ENCODE peak calls at places on chromosomes 7 and 10, in seven cellular contexts. T is mesenchymal stem cell, K is IMR-90, J is GM23248, N is keratinocyte, F is MM.1S, B is A549. X is an unnamed sample.

GRCh38 chr7:128427289-128427891 is 17.6 kb upstream of the IMPDH1 start:
- DNase-seq in J (peak), T (peak), K (peak), F (peak), B (no peak), N (no peak), X (peak)

GRCh38 chr7:2635810-2636701 is 4.3 kb downstream of the TTYH3 start:
- DNase-seq in J (no peak), T (peak), N (no peak), F (no peak), B (no peak), K (no peak), X (no peak)

GRCh38 chr7:102277901-102278300 is 8.8 kb upstream of the SH2B2 start:
- DNase-seq in K (no peak), F (no peak), T (no peak), B (no peak), N (no peak), J (no peak), X (no peak)

GRCh38 chr7:2362385-2363088 is 7.9 kb downstream of the EIF3B start:
- DNase-seq in N (no peak), J (no peak), T (no peak), B (no peak), F (no peak), K (no peak), X (no peak)

GRCh38 chr10:130519791-130520190 is 383.6 kb downstream of the GLRX3 start:
- DNase-seq in F (peak), J (no peak), K (no peak), B (no peak), T (no peak), N (no peak), X (no peak)

GRCh38 chr10:49752584-49752983 is 9.5 kb downstream of the OGDHL start:
- DNase-seq in F (no peak), B (no peak), K (no peak), J (no peak), T (no peak), N (no peak), X (no peak)

GRCh38 chr10:1737222-1738061 is at the start of gene ADARB2:
- DNase-seq in F (no peak), J (peak), N (no peak), K (no peak), B (no peak), T (peak), X (peak)

GRCh38 chr7:156014808-156015207 is 202.5 kb upstream of the SHH start:
- DNase-seq in K (no peak), N (no peak), T (no peak), F (no peak), B (no peak), J (no peak), X (no peak)

GRCh38 chr7:2604608-2605174 is 27.1 kb upstream of the TTYH3 start:
- DNase-seq in J (no peak), N (no peak), B (no peak), F (no peak), T (no peak), K (no peak), X (no peak)

DNA sequence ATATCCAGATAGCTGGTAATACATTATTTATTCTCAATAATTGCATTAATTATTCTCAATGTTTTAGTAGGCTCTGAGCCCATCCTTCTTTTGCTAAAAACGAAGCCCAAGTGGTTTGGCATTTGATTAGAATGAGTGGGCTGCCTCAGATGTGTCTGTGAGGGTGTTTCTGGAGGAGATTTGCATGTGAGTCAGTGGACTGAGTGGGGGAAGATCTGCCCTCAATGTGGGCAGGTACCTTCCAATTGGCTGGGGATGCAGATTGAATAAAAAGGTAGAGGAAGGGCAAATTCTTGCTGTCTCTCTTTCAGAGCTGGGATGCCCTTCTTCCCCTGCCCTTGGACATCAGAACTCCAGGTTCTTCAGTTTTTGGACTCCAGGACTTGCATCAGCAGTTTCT is 290.6 kb upstream of the SMIM30 start:
- DNase-seq in K (no peak), J (no peak), T (no peak), B (no peak), F (no peak), N (no peak), X (peak)
- H3K4me2 ChIP-seq in K (no peak), J (no peak), T (no peak), B (no peak), F (no peak), N (no peak), X (no peak)

GRCh38 chr7:24786306-24786705 is 29.0 kb upstream of the GSDME start:
- DNase-seq in J (peak), B (no peak), T (no peak), K (no peak), F (no peak), N (no peak), X (no peak)
- H3K4me2 ChIP-seq in J (peak), B (peak), T (no peak), K (no peak), F (no peak), N (no peak), X (no peak)

GRCh38 chr7:27605689-27606269 is 56.9 kb downstream of the HIBADH start:
- DNase-seq in K (peak), J (peak), T (peak), N (no peak), B (peak), F (peak), X (peak)
- H3K4me2 ChIP-seq in K (peak), J (peak), T (peak), N (no peak), B (peak), F (no peak), X (peak)

GRCh38 chr10:85614981-85615380 is 751.6 kb downstream of the GRID1 start:
- DNase-seq in J (no peak), K (no peak), T (peak), B (no peak), N (no peak), F (no peak), X (no peak)
- H3K4me2 ChIP-seq in J (no peak), K (no peak), T (no peak), B (no peak), N (no peak), F (no peak), X (no peak)

GRCh38 chr10:95987685-95988426 is 55.5 kb upstream of the CCNJ start:
- DNase-seq in N (no peak), K (no peak), B (no peak), F (peak), T (no peak), J (no peak), X (no peak)
- H3K4me2 ChIP-seq in N (no peak), K (no peak), B (no peak), F (peak), T (no peak), J (no peak), X (no peak)

GRCh38 chr7:92810242-92810611 is 26.1 kb downstream of the CDK6 start:
- DNase-seq in N (no peak), F (peak), T (peak), B (peak), J (no peak), K (peak), X (no peak)
- H3K4me2 ChIP-seq in N (peak), F (peak), T (no peak), B (peak), J (peak), K (peak), X (peak)

DNA sequence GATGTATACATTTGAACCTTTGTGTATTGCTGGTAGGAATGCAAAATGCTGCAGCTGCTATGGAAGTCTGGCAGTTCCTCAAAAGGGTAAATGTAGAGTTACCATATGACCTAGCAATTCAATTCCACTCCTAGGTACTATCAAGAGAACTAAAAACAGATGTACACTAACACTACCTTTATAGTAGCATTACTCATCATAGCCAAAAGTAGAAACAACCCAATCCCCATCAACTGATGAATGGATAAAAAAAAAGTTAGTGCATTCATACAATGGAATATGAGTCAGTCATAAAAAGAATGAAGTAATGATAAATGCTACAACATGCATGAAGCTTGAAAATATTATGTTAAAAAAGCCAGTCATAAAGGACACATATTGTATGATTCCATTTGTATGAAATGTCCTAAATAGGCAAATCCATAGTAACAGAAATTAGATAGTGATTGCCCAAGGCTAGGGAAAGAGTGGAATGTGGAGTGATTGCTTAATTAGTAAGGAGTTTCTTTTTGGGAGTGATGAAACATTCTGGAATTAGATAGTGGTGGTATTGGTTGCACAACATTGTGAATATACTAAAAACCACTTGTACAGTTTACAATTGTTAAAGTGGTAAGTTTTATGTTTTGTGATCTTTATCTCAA is 96.4 kb upstream of the AOAH start:
- DNase-seq in N (peak), K (no peak), B (no peak), T (peak), F (no peak), J (peak), X (peak)
- H3K4me2 ChIP-seq in N (peak), K (no peak), B (no peak), T (no peak), F (no peak), J (no peak), X (no peak)

GRCh38 chr7:115679423-115679822 is 351.1 kb downstream of the TFEC start:
- DNase-seq in K (no peak), N (no peak), F (no peak), B (no peak), J (no peak), T (no peak), X (no peak)
- H3K4me2 ChIP-seq in K (no peak), N (no peak), F (no peak), B (no peak), J (no peak), T (no peak), X (no peak)

DNA sequence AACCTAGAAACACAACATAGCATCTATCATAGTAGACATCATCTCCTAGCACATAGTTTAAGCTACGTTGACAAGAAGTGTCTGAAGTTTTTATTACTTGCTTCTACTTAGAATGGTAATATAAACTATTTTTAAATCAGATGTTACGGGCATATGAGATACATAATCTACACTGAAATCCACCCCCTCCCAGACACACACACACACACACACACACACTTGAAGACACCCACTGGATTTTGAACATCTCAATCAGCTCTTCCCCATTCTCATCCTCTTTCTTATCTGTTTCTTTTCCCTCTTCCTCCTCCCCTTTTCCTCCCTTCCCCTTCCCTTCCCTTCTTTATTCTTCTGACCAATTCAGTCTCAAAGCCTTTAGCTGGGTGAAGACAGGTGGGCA is 175.9 kb downstream of the PAXIP1 start:
- DNase-seq in T (no peak), K (no peak), B (no peak), F (no peak), N (no peak), J (no peak), X (no peak)
- H3K4me2 ChIP-seq in T (no peak), K (no peak), B (no peak), F (no peak), N (no peak), J (no peak), X (no peak)

GRCh38 chr7:68980011-68980410 is 618.3 kb upstream of the AUTS2 start:
- DNase-seq in K (no peak), N (no peak), T (no peak), J (peak), B (no peak), F (no peak), X (peak)
- H3K4me2 ChIP-seq in K (no peak), N (peak), T (no peak), J (peak), B (peak), F (no peak), X (no peak)

X was measured in fibroblast of lung.